ENCODE peak calls at places on chromosome 14, in five cellular contexts. H, U, R, X and A are unnamed samples.

GRCh38 chr14:75648066-75648838 is 12.4 kb downstream of the ERG28 start:
- DNase-seq in U (peak; percentile 63), H (peak; percentile 93), X (peak; percentile 96), R (peak; percentile 74), A (no peak)

GRCh38 chr14:36057452-36058142 is 118.9 kb downstream of the PTCSC3 start:
- DNase-seq in R (no peak), U (no peak), X (no peak), H (peak; percentile 10), A (no peak)

GRCh38 chr14:104364830-104365229 is 214.7 kb upstream of the C14orf180 start:
- DNase-seq in X (no peak), R (peak; percentile 17), U (no peak), H (no peak), A (no peak)

GRCh38 chr14:59347915-59348314 is 117.3 kb downstream of the GPR135 start:
- DNase-seq in R (no peak), H (no peak), X (no peak), U (no peak), A (no peak)

GRCh38 chr14:53516261-53516774 is 363.2 kb upstream of the DDHD1 start:
- DNase-seq in R (no peak), H (no peak), U (no peak), X (peak; percentile 87), A (no peak)

GRCh38 chr14:101349108-101349507 is 212.2 kb upstream of the DIO3 start:
- DNase-seq in R (no peak), H (no peak), X (no peak), U (no peak), A (no peak)

GRCh38 chr14:78048120-78048519 is 122.1 kb upstream of the NRXN3 start:
- DNase-seq in R (no peak), X (no peak), H (no peak), U (no peak), A (no peak)

GRCh38 chr14:106269029-106269428 is 742.6 kb downstream of the TMEM121 start:
- DNase-seq in U (no peak), R (no peak), X (no peak), H (no peak), A (no peak)

GRCh38 chr14:36503771-36504741 is 16.0 kb downstream of the NKX2-1 start:
- DNase-seq in R (no peak), U (no peak), X (no peak), H (no peak), A (no peak)

GRCh38 chr14:60183724-60184596 is 18.8 kb upstream of the DHRS7 start:
- DNase-seq in X (peak; percentile 87), U (no peak), H (peak; percentile 74), R (no peak), A (no peak)

GRCh38 chr14:101151930-101152310 is 248.4 kb upstream of the RTL1 start:
- DNase-seq in H (no peak), X (no peak), R (no peak), U (no peak), A (no peak)

GRCh38 chr14:57080691-57081090 is 188.0 kb downstream of the EXOC5 start:
- DNase-seq in H (no peak), R (no peak), X (no peak), U (no peak), A (no peak)

GRCh38 chr14:50862171-50862570 is 9.7 kb upstream of the ABHD12B start:
- DNase-seq in X (peak; percentile 58), U (no peak), H (no peak), R (no peak), A (no peak)

GRCh38 chr14:73744175-73744867 is 30.1 kb upstream of the PNMA1 start:
- DNase-seq in U (no peak), X (no peak), R (no peak), H (no peak), A (no peak)
- H3K4me3 ChIP-seq in U (no peak overlapping the region), X (no peak overlapping the region), R (no peak overlapping the region), H (no peak overlapping the region), A (peak overlapping the region; percentile 52)

DNA sequence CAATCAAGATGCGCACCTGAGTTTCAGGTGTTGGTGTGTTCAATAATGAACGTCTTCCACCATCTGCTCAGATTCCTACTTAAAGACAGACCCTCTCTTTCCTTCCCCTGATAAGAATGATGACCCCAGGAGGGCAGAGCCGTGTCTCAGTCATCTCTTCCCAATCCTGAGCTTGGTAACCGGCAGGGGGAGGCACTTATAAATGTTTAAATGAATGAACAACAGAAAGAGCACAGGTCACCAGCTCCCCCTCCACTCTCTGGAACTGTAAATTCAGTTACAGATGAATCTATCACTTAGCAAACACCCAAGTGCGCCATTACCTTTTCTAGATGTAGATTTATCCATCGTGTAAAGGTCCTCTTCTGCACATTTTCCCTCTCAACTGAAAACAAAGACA is 72.4 kb upstream of the DICER1 start:
- DNase-seq in X (no peak), H (no peak), U (no peak), R (no peak), A (no peak)
- TF ChIP-seq CTCF in X (no peak), H (no peak), U (no peak), R (no peak), A (no peak)

GRCh38 chr14:91318911-91319310 is 74.4 kb upstream of the GPR68 start:
- DNase-seq in U (no peak), R (no peak), H (no peak), X (no peak), A (no peak)
- H3K4me1 ChIP-seq in U (peaks cover 9% of the 10 kb centered on the region), R (peaks cover 7% of the 10 kb centered on the region), H (peaks cover 35% of the 10 kb centered on the region), X (no peaks in the 10 kb centered on the region), A (peaks cover 90% of the 10 kb centered on the region)

GRCh38 chr14:99649219-99649618 is 4.3 kb downstream of the HHIPL1 start:
- DNase-seq in H (no peak), U (no peak), R (no peak), X (peak; percentile 60), A (no peak)
- H3K4me3 ChIP-seq in H (no peak overlapping the region), U (no peak overlapping the region), R (no peak overlapping the region), X (no peak overlapping the region), A (no peak overlapping the region)

DNA sequence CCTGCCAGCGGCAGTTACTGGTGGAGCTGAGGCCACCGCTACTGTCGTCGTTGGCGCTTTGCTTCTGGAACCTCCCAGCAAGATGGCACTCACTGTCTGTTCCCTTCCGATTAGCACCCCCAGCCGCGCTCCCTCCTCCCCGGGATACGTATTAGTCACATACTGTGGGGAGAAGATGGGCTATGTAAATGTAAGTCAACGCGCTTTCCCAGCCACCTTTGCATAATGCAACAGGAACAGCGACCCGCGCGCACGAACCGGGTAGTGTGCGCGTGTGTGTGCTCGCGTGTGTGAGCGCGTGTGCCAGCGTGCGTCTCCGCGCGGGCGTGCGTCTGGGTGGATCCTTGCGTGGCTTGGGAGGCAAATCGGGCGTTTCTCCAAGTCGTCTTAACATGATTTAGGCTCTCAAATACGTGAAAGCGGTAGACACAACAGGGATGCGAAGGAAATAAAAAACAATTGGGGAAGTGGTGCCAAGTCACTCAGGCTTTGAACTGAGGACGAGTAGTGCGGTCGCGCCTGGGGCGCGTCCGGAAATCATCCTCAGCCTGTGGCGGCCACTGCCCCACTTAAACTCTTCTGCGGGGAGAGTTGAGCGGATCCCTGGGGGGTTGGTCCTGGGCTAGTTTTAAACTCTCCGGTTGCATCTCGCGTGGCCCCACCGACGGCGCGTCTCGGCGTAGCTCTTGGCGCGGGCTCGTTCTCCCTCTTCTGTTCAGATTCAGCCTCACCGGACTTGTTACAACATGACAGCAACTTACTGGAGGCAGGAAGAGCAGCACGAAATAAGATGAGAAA is 1.8 kb downstream of the FLRT2 start:
- DNase-seq in H (peak; percentile 92), U (peak; percentile 59), R (peak; percentile 86), X (peak; percentile 86), A (no peak)
- TF ChIP-seq CTCF in H (peak; percentile 48), U (no peak), R (no peak), X (peak; percentile 43), A (no peak)

GRCh38 chr14:61565836-61566536 is 129.3 kb upstream of the HIF1A start:
- DNase-seq in R (no peak), H (peak; percentile 49), U (no peak), X (peak; percentile 94), A (no peak)
- H3K4me1 ChIP-seq in R (peaks cover 14% of the 10 kb centered on the region), H (peaks cover 63% of the 10 kb centered on the region), U (peaks cover 12% of the 10 kb centered on the region), X (peaks cover 67% of the 10 kb centered on the region), A (peaks cover 23% of the 10 kb centered on the region)